ENCODE peak calls at places on chromosomes 11 and 22, in nine cellular contexts. G, C, P, F, X, E, K, L and O are unnamed samples.

GRCh38 chr11:10305262-10305963 is 540 bp downstream of the ADM start:
- DNase-seq in G (no peak), K (no peak), P (no peak), C (no peak), E (peak), F (no peak), X (peak), L (no peak), O (no peak)

GRCh38 chr11:128522943-128523518 is 64.3 kb downstream of the ETS1 start:
- DNase-seq in C (no peak), F (no peak), E (no peak), G (no peak), L (no peak), X (no peak), P (peak), K (no peak), O (no peak)

GRCh38 chr11:62004473-62004872 is 37.0 kb upstream of the FTH1 start:
- DNase-seq in E (no peak), C (no peak), K (no peak), G (no peak), P (no peak), X (no peak), L (no peak), F (no peak), O (peak)

GRCh38 chr22:36104435-36104834 is 56.1 kb downstream of the APOL3 start:
- DNase-seq in X (no peak), G (no peak), F (no peak), K (no peak), L (no peak), E (no peak), P (no peak), C (no peak), O (no peak)

GRCh38 chr22:40624770-40625169 is 11.7 kb downstream of the MRTFA start:
- DNase-seq in C (no peak), K (no peak), P (no peak), L (no peak), G (no peak), F (no peak), E (no peak), X (no peak), O (no peak)

GRCh38 chr22:41681616-41682015 is 7.1 kb downstream of the SNU13 start:
- DNase-seq in L (no peak), G (no peak), C (no peak), F (no peak), K (peak), P (no peak), E (no peak), X (no peak), O (no peak)

GRCh38 chr11:45543808-45544422 is 121.5 kb downstream of the CHST1 start:
- DNase-seq in L (no peak), X (no peak), G (no peak), F (no peak), P (peak), E (no peak), C (no peak), K (peak), O (no peak)

GRCh38 chr11:70158201-70158600 is 44.9 kb upstream of the FADD start:
- DNase-seq in L (no peak), X (peak), E (no peak), K (peak), C (no peak), F (no peak), P (no peak), G (no peak), O (no peak)

GRCh38 chr11:33324211-33324985 is 67.2 kb downstream of the HIPK3 start:
- DNase-seq in X (no peak), K (no peak), E (no peak), L (no peak), C (no peak), G (no peak), F (no peak), P (no peak), O (no peak)

GRCh38 chr11:74031310-74031676 is 22.4 kb upstream of the UCP3 start:
- DNase-seq in K (no peak), L (no peak), X (no peak), G (no peak), C (no peak), E (no peak), P (no peak), F (no peak), O (no peak)